ENCODE peak calls at places on chromosomes 2 and 18, in seven cellular contexts. G, P, J, B, D, X and Y are unnamed samples.

GRCh38 chr2:51293566-51294200 is 261.8 kb upstream of the NRXN1 start:
- DNase-seq in D (no peak), G (no peak), J (no peak), B (no peak), X (no peak), P (no peak), Y (no peak)

GRCh38 chr2:223046470-223047053 is 5.4 kb upstream of the KCNE4 start:
- DNase-seq in X (peak; percentile 51), B (no peak), P (no peak), D (no peak), G (no peak), J (no peak), Y (no peak)

GRCh38 chr2:28419705-28420270 is 27.1 kb downstream of the FOSL2 start:
- DNase-seq in X (no peak), G (peak; percentile 14), D (no peak), P (no peak), J (no peak), B (no peak), Y (no peak)

GRCh38 chr2:62706721-62707516 is 1.4 kb downstream of the EHBP1 start:
- DNase-seq in P (no peak), J (no peak), D (no peak), G (no peak), B (no peak), X (peak; percentile 21), Y (no peak)

GRCh38 chr2:62672601-62673000 is 32.9 kb upstream of the EHBP1 start:
- DNase-seq in B (no peak), J (no peak), D (peak; percentile 20), X (peak; percentile 92), G (peak; percentile 60), P (no peak), Y (no peak)

GRCh38 chr2:144449028-144449406 is 70.9 kb downstream of the ZEB2 start:
- DNase-seq in X (no peak), B (no peak), G (no peak), P (no peak), D (no peak), J (no peak), Y (no peak)

GRCh38 chr2:211745295-211746097 is 793.1 kb downstream of the ERBB4 start:
- DNase-seq in X (peak; percentile 56), B (no peak), G (peak; percentile 62), J (no peak), P (peak; percentile 31), D (peak; percentile 65), Y (peak; percentile 6)

GRCh38 chr2:232325324-232326273 is 53.0 kb upstream of the ALPP start:
- DNase-seq in P (no peak), X (peak; percentile 42), G (no peak), D (peak; percentile 23), B (peak; percentile 83), J (no peak), Y (no peak)

GRCh38 chr2:166238176-166238575 is 110.4 kb upstream of the SCN1A start:
- DNase-seq in J (no peak), X (no peak), G (peak; percentile 38), P (no peak), B (no peak), D (no peak), Y (no peak)

GRCh38 chr18:5397102-5397501 is 101.6 kb upstream of the ZBTB14 start:
- DNase-seq in X (no peak), J (no peak), P (no peak), D (no peak), B (no peak), G (no peak), Y (no peak)

GRCh38 chr18:58180172-58180571 is 136.1 kb downstream of the NEDD4L start:
- DNase-seq in D (no peak), P (no peak), X (no peak), B (no peak), J (no peak), G (no peak), Y (no peak)

GRCh38 chr2:169664978-169665930 is 29.0 kb downstream of the CFAP210 start:
- DNase-seq in X (peak; percentile 37), D (no peak), G (no peak), B (no peak), P (no peak), J (no peak), Y (no peak)

GRCh38 chr2:6214471-6214870 is 522.3 kb downstream of the SOX11 start:
- DNase-seq in J (no peak), P (no peak), X (no peak), B (no peak), G (no peak), D (no peak), Y (no peak)

GRCh38 chr2:73981081-73981968 is 3.4 kb upstream of the TET3 start:
- DNase-seq in X (peak; percentile 43), D (peak; percentile 47), J (no peak), B (no peak), P (no peak), G (no peak), Y (peak; percentile 49)

GRCh38 chr2:173982918-173983317 is 17.7 kb upstream of the SP3 start:
- DNase-seq in B (no peak), J (peak; percentile 56), X (no peak), P (no peak), G (peak; percentile 78), D (peak; percentile 50), Y (no peak)

GRCh38 chr18:12233378-12233777 is 20.8 kb upstream of the CIDEA start:
- DNase-seq in B (no peak), G (peak; percentile 10), X (peak; percentile 51), P (no peak), J (no peak), D (no peak), Y (no peak)

GRCh38 chr2:172134270-172134669 is 31.6 kb upstream of the DLX2 start:
- DNase-seq in D (no peak), G (no peak), J (no peak), P (no peak), X (no peak), B (no peak), Y (no peak)

GRCh38 chr2:86634352-86634751 is 10.7 kb upstream of the RNF103 start:
- DNase-seq in D (no peak), G (no peak), X (no peak), B (no peak), J (no peak), P (no peak), Y (no peak)

GRCh38 chr2:172606285-172606684 is 50.4 kb downstream of the PDK1 start:
- DNase-seq in B (no peak), D (no peak), J (no peak), P (no peak), G (no peak), X (peak; percentile 10), Y (no peak)

GRCh38 chr2:220512419-220512818 is 885.0 kb downstream of the SLC4A3 start:
- DNase-seq in J (no peak), B (no peak), G (peak; percentile 35), P (peak; percentile 80), X (peak; percentile 84), D (no peak), Y (no peak)

GRCh38 chr2:102065675-102066252 is 74.0 kb downstream of the IL1R2 start:
- DNase-seq in G (peak; percentile 89), B (no peak), D (peak; percentile 7), J (no peak), P (no peak), X (peak; percentile 74), Y (no peak)

GRCh38 chr2:138267161-138267901 is 234.2 kb upstream of the SPOPL start:
- DNase-seq in X (peak; percentile 82), P (peak; percentile 69), B (no peak), G (peak; percentile 67), J (no peak), D (no peak), Y (no peak)

GRCh38 chr2:81734981-81735380 is 1430.4 kb upstream of the LRRTM1 start:
- DNase-seq in P (peak; percentile 38), G (no peak), D (no peak), J (no peak), X (no peak), B (no peak), Y (no peak)

GRCh38 chr2:20190862-20191713 is 33.8 kb downstream of the SDC1 start:
- DNase-seq in D (peak; percentile 25), J (no peak), P (no peak), X (peak; percentile 63), B (no peak), G (no peak), Y (no peak)